ENCODE peak calls at places on chromosomes 1 and 21, in six cellular contexts. L is glutamatergic neuron, C is upper lobe of left lung, R is AG10803, M is kidney, Y is cardiac muscle cell. T is an unnamed sample.
A peak's percentile ranks its signal among the peaks of the same experiment; 100 is the strongest.

GRCh38 chr1:94100785-94101612 is 19.9 kb downstream of the ABCA4 start:
- DNase-seq in L (no peak), C (peak; percentile 42), R (no peak), M (no peak), Y (peak; percentile 60), T (no peak)

GRCh38 chr1:25064465-25065238 is 134.6 kb upstream of the RUNX3 start:
- DNase-seq in L (peak; percentile 2), C (no peak), R (no peak), M (peak; percentile 15), Y (no peak), T (no peak)

GRCh38 chr1:94068096-94068830 is 52.7 kb downstream of the ABCA4 start:
- DNase-seq in L (no peak), C (no peak), R (no peak), M (no peak), Y (no peak), T (no peak)

GRCh38 chr1:155253797-155254196 is 1.5 kb downstream of the ENTREP3 start:
- DNase-seq in L (no peak), C (no peak), R (no peak), M (peak; percentile 60), Y (no peak), T (no peak)

GRCh38 chr1:90580176-90580575 is 136.9 kb downstream of the BARHL2 start:
- DNase-seq in L (no peak), C (no peak), R (no peak), M (no peak), Y (no peak), T (no peak)

GRCh38 chr1:15184445-15185103 is 31.0 kb downstream of the TMEM51 start:
- DNase-seq in L (no peak), C (no peak), R (no peak), M (no peak), Y (no peak), T (no peak)

GRCh38 chr1:197774691-197775281 is 494 bp downstream of the DENND1B start:
- DNase-seq in L (peak; percentile 65), C (peak; percentile 94), R (peak; percentile 46), M (peak; percentile 84), Y (peak; percentile 60), T (peak; percentile 24)

GRCh38 chr1:59856725-59857338 is 42.1 kb downstream of the HOOK1 start:
- DNase-seq in L (no peak), C (no peak), R (no peak), M (no peak), Y (no peak), T (no peak)

GRCh38 chr1:145720556-145720877 is 1.2 kb downstream of the CD160 start:
- DNase-seq in L (no peak), C (no peak), R (peak; percentile 87), M (no peak), Y (peak; percentile 30), T (no peak)

GRCh38 chr1:6026095-6026809 is 19.4 kb upstream of the KCNAB2 start:
- DNase-seq in L (peak; percentile 39), C (peak; percentile 95), R (peak; percentile 55), M (peak; percentile 95), Y (peak; percentile 55), T (no peak)

GRCh38 chr1:93080424-93080823 is 1.3 kb downstream of the MTF2 start:
- DNase-seq in L (no peak), C (no peak), R (peak; percentile 87), M (no peak), Y (peak; percentile 86), T (no peak)

GRCh38 chr1:193700710-193701355 is 514.4 kb upstream of the B3GALT2 start:
- DNase-seq in L (no peak), C (no peak), R (no peak), M (no peak), Y (peak; percentile 45), T (no peak)

GRCh38 chr21:42438316-42439205 is 34.9 kb downstream of the UBASH3A start:
- DNase-seq in L (no peak), C (peak; percentile 66), R (no peak), M (peak; percentile 55), Y (no peak), T (no peak)

GRCh38 chr1:105894006-105894405 is 1162.5 kb upstream of the PRMT6 start:
- DNase-seq in L (no peak), C (no peak), R (no peak), M (no peak), Y (no peak), T (no peak)

GRCh38 chr1:196861429-196861828 is 26.4 kb upstream of the CFHR4 start:
- DNase-seq in L (no peak), C (no peak), R (no peak), M (no peak), Y (no peak), T (no peak)

GRCh38 chr1:116377564-116378529 is 4.8 kb downstream of the ATP1A1 start:
- DNase-seq in L (no peak), C (no peak), R (peak; percentile 93), M (no peak), Y (peak; percentile 95), T (no peak)

GRCh38 chr1:217089239-217090014 is 366.2 kb upstream of the ESRRG start:
- DNase-seq in L (peak; percentile 34), C (peak; percentile 80), R (no peak), M (peak; percentile 64), Y (peak; percentile 78), T (no peak)

GRCh38 chr1:53498555-53499142 is 39.5 kb downstream of the DMRTB1 start:
- DNase-seq in L (no peak), C (no peak), R (peak; percentile 67), M (peak; percentile 48), Y (peak; percentile 65), T (no peak)

GRCh38 chr1:85471558-85471957 is 6.6 kb upstream of the DDAH1 start:
- DNase-seq in L (no peak), C (no peak), R (no peak), M (no peak), Y (no peak), T (no peak)

GRCh38 chr1:1436634-1437032 is 1.1 kb downstream of the VWA1 start:
- DNase-seq in L (no peak), C (no peak), R (no peak), M (no peak), Y (no peak), T (no peak)

GRCh38 chr1:1435911-1436633 is 582 bp downstream of the VWA1 start:
- DNase-seq in L (no peak), C (peak; percentile 54), R (no peak), M (peak; percentile 75), Y (no peak), T (no peak)

GRCh38 chr1:1434131-1434811 is 1.2 kb upstream of the VWA1 start:
- DNase-seq in L (no peak), C (peak; percentile 92), R (no peak), M (peak; percentile 92), Y (peak; percentile 72), T (peak; percentile 2)

GRCh38 chr1:1434812-1435093 is 737 bp upstream of the VWA1 start:
- DNase-seq in L (no peak), C (no peak), R (no peak), M (no peak), Y (no peak), T (no peak)

DNA sequence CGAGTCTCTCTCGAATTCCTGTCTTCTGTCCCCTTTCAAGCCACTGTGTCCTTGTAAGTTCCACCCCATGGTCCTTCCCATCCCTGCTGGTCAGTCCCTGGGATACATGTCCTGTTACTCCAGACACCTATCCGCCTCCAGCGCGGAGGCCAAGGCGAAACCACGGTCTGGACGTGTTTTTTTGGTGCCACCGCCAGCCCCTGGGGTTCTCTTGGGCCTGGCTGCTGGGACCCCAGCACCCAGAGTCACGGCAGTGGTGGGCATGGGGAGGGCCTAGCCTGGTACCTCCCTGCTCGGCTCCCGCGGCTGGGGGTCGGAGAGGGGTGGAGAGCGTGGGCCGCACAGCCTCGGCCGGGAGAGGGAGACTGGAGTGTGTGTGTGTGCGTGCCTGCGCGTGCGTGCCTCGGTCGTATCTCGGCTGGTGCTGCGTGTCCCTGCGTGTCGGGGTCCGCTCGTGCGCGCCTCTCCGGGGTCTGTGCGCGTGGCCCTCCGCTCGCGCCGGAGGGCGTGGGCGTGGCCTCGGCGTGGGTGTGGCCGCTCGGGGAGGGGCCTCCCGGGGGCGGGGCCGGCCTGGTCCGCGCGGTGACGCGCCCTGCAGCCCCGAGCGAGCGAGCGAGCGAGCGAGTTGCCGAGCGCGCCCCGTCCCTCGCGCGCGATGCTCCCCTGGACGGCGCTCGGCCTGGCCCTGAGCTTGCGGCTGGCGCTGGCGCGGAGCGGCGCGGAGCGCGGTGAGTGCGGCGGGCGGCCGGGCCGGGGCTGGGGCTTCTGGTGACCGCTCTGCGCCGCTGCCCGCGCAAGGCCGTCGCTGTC is at the start of gene VWA1:
- DNase-seq in L (peak; percentile 75), C (peak; percentile 96), R (peak; percentile 55), M (peak; percentile 90), Y (peak; percentile 80), T (peak; percentile 85)
- TF ChIP-seq CTCF in L (no peak), C (no peak), R (no peak), M (no peak), Y (peak; percentile 6), T (no peak)

DNA sequence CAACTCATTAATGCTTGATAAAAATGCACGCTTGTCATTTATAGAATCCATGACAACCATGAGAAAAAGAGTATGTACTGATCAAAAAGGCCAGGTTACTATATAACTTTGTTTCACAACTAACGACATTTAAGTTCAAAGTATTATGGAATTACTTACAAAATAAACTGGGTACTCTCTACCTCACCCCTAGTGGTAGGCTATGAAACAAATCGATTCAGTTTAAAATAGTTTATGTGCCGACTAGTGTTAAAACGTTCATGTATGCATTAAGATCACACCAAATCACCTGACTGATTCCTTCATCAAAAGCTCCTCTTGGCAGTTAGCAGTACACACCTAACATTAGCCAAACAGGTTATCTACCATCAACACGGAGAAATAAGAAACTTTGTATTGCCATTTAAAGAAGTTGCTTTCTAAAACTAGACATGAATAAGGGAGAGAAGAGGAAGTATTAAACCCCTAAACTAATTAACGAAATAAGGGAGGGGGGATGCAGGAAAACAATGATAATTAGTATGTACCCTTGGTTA is 137.1 kb downstream of the AKT3 start:
- DNase-seq in L (no peak), C (no peak), R (no peak), M (no peak), Y (peak; percentile 34), T (no peak)
- TF ChIP-seq CTCF in L (peak; percentile 60), C (no peak), R (peak; percentile 44), M (no peak), Y (peak; percentile 36), T (peak; percentile 42)

GRCh38 chr1:212297338-212297737 is 12.1 kb downstream of the PPP2R5A start:
- DNase-seq in L (no peak), C (no peak), R (no peak), M (no peak), Y (no peak), T (no peak)
- TF ChIP-seq CTCF in L (no peak), C (no peak), R (no peak), M (no peak), Y (no peak), T (no peak)

DNA sequence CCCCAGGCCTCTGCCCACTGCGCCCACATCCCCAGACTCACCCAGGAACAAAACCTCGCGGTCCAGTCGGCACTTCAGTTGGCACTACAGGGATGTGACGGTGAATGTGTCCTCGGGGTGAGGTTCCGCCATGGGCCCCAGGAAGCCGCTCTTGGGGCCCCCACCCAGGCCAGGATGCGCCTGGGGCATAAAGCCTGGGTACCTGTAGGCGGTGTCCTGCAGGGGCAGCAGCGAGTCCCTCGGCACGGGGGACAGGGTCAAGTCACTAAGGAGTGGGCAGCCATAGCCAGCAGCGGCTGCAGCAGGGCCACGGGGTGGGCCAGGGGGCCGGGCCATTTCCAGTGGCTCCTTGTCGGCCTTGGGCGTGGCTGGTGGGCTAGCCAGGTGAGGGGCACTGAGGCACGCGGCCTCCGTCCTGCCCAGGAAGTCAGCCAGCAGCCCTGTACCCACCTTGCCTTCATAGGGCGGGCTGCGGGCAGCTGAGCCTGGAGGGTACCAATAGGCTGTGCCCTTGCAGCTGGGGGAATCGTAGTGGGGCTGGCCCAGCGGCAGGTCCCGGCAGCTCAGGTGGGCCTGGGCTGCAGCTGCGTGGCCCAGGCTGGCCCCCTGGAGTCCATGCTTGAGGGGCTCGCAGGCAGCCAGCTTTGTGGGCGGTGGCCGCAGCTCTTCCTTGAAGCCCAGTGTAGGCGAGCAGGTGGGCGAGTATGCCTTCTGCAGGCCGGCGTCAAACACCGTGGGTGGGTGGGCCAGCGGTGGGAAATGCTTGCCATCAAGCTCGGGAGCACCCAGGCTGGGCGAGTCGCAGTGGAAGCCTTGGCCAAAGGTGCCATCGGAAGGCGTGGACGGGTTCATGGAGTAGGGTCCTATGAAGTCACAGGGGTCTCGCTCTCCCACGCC is 56.5 kb downstream of the AHDC1 start:
- DNase-seq in L (no peak), C (peak; percentile 76), R (no peak), M (no peak), Y (no peak), T (no peak)
- TF ChIP-seq CTCF in L (peak; percentile 17), C (no peak), R (no peak), M (no peak), Y (peak; percentile 3), T (no peak)